ENCODE peak calls at places on chromosomes 4 and X, in seven cellular contexts. One of them, this sample, is unnamed. For H3K4me1, the result is how much of the 10 kb centered on the place peaks cover.

GRCh38 chr4:129355529-129355928 is 259.6 kb downstream of the C4orf33 start:
- DNase-seq in MM.1S: no peak
- DNase-seq in fibroblast of lung: peak
- DNase-seq in GM23338: no peak
- DNase-seq in hepatocyte: peak
- DNase-seq in HepG2: no peak
- DNase-seq in GM23248: peak
- DNase-seq in this sample: peak

GRCh38 chr4:112532267-112532666 is 16.3 kb upstream of the NEUROG2 start:
- DNase-seq in MM.1S: no peak
- DNase-seq in fibroblast of lung: no peak
- DNase-seq in GM23338: no peak
- DNase-seq in hepatocyte: no peak
- DNase-seq in HepG2: no peak
- DNase-seq in GM23248: peak
- DNase-seq in this sample: no peak

GRCh38 chrX:13398073-13398823 is 78.4 kb upstream of the ATXN3L start:
- DNase-seq in MM.1S: no peak
- DNase-seq in fibroblast of lung: peak
- DNase-seq in GM23338: peak
- DNase-seq in hepatocyte: peak
- DNase-seq in HepG2: peak
- DNase-seq in GM23248: peak
- DNase-seq in this sample: no peak

GRCh38 chrX:2176733-2177132 is 324.0 kb downstream of the DHRSX start:
- DNase-seq in MM.1S: no peak
- DNase-seq in fibroblast of lung: no peak
- DNase-seq in GM23338: no peak
- DNase-seq in hepatocyte: no peak
- DNase-seq in HepG2: peak
- DNase-seq in GM23248: no peak
- DNase-seq in this sample: no peak

GRCh38 chrX:21657318-21658151 is 595 bp downstream of the KLHL34 start:
- DNase-seq in MM.1S: no peak
- DNase-seq in fibroblast of lung: no peak
- DNase-seq in GM23338: peak
- DNase-seq in hepatocyte: no peak
- DNase-seq in HepG2: no peak
- DNase-seq in GM23248: no peak
- DNase-seq in this sample: no peak

GRCh38 chr4:46852839-46853238 is 56.2 kb downstream of the COX7B2 start:
- DNase-seq in MM.1S: no peak
- DNase-seq in fibroblast of lung: no peak
- DNase-seq in GM23338: no peak
- DNase-seq in hepatocyte: no peak
- DNase-seq in HepG2: no peak
- DNase-seq in GM23248: no peak
- DNase-seq in this sample: no peak

GRCh38 chr4:53015681-53016080 is 153.6 kb downstream of the RASL11B start:
- DNase-seq in MM.1S: no peak
- DNase-seq in fibroblast of lung: peak
- DNase-seq in GM23338: peak
- DNase-seq in hepatocyte: peak
- DNase-seq in HepG2: peak
- DNase-seq in GM23248: peak
- DNase-seq in this sample: peak

GRCh38 chr4:122827899-122828601 is 1.4 kb downstream of the FGF2 start:
- DNase-seq in MM.1S: peak
- DNase-seq in fibroblast of lung: peak
- DNase-seq in GM23338: peak
- DNase-seq in hepatocyte: peak
- DNase-seq in HepG2: peak
- DNase-seq in GM23248: peak
- DNase-seq in this sample: peak

GRCh38 chr4:7753271-7753670 is 186.4 kb downstream of the AFAP1 start:
- DNase-seq in MM.1S: peak
- DNase-seq in fibroblast of lung: no peak
- DNase-seq in GM23338: no peak
- DNase-seq in hepatocyte: no peak
- DNase-seq in HepG2: no peak
- DNase-seq in GM23248: no peak
- DNase-seq in this sample: no peak

GRCh38 chr4:12548678-12549077 is 935.5 kb downstream of the RAB28 start:
- DNase-seq in MM.1S: no peak
- DNase-seq in fibroblast of lung: no peak
- DNase-seq in GM23338: no peak
- DNase-seq in hepatocyte: no peak
- DNase-seq in HepG2: no peak
- DNase-seq in GM23248: no peak
- DNase-seq in this sample: no peak

GRCh38 chr4:9804918-9805317 is 23.5 kb downstream of the DRD5 start:
- DNase-seq in MM.1S: no peak
- DNase-seq in fibroblast of lung: no peak
- DNase-seq in GM23338: no peak
- DNase-seq in hepatocyte: no peak
- DNase-seq in HepG2: no peak
- DNase-seq in GM23248: peak
- DNase-seq in this sample: no peak
- H3K4me1 ChIP-seq in MM.1S: under half
- H3K4me1 ChIP-seq in fibroblast of lung: under half
- H3K4me1 ChIP-seq in GM23338: under half
- H3K4me1 ChIP-seq in hepatocyte: under half
- H3K4me1 ChIP-seq in HepG2: under half
- H3K4me1 ChIP-seq in GM23248: under half
- H3K4me1 ChIP-seq in this sample: under half

DNA sequence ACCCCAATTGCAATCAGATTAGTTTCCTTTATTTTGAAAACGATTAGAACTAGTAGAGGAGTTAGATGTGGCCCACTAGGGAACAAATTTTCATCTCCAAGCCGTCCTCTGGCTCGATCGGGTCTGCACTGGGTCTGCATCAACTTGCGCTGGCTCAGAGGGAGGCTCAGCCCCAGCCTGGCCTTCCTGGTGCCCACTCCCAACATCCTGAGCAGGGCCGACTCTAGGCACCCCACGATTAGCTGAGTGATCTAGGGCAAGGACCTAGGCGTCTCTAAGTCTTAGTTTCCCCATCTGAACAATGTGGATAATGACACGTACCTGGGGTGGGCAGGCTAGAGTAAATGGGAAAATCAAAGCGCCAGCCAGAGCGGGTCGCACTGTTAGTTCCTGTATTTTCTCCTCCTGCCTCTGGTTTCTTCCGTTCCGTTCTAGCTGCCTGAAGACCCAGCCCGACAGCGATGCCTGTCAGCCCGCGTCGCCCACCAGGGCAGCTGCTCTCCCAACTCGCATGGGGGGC is 7.7 kb upstream of the HAND2 start:
- DNase-seq in MM.1S: no peak
- DNase-seq in fibroblast of lung: no peak
- DNase-seq in GM23338: peak
- DNase-seq in hepatocyte: no peak
- DNase-seq in HepG2: no peak
- DNase-seq in GM23248: peak
- DNase-seq in this sample: no peak
- H3K4me3 ChIP-seq in MM.1S: no peak
- H3K4me3 ChIP-seq in fibroblast of lung: no peak
- H3K4me3 ChIP-seq in GM23338: peak
- H3K4me3 ChIP-seq in hepatocyte: peak
- H3K4me3 ChIP-seq in HepG2: no peak
- H3K4me3 ChIP-seq in GM23248: peak
- H3K4me3 ChIP-seq in this sample: peak

DNA sequence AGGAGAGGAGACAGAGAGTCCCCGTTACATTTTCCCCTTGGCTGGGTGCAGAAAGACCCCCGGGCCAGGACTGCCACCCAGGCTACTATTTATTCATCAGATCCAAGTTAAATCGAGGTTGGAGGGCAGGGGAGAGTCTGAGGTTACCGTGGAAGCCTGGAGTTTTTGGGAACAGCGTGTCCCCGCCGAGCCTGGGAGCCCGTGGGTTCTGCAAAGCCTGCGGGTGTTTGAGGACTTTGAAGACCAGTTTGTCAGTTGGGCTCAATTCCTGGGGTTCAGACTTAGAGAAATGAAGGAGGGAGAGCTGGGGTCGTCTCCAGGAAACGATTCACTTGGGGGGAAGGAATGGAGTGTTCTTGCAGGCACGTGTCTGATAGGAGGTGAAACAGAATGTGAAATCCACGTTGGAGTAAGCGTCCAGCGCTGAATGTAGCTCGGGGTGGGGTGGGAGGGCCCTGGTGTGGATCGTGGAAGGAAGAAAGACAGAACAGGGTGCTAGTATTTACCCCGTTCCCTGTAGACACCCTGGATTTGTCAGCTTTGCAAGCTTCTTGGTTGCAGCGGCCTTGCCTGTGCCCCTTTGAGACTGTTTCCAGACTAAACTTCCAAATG is 2.6 kb downstream of the SHOX start:
- DNase-seq in MM.1S: no peak
- DNase-seq in fibroblast of lung: no peak
- DNase-seq in GM23338: no peak
- DNase-seq in hepatocyte: no peak
- DNase-seq in HepG2: no peak
- DNase-seq in GM23248: no peak
- DNase-seq in this sample: peak
- TF ChIP-seq EZH2 in MM.1S: no peak
- TF ChIP-seq EZH2 in fibroblast of lung: no peak
- TF ChIP-seq EZH2 in GM23338: peak
- TF ChIP-seq EZH2 in hepatocyte: no peak
- TF ChIP-seq EZH2 in HepG2: no peak
- TF ChIP-seq EZH2 in GM23248: no peak
- TF ChIP-seq EZH2 in this sample: no peak

GRCh38 chr4:113637823-113638691 is 123.5 kb downstream of the CAMK2D start:
- DNase-seq in MM.1S: no peak
- DNase-seq in fibroblast of lung: no peak
- DNase-seq in GM23338: no peak
- DNase-seq in hepatocyte: no peak
- DNase-seq in HepG2: no peak
- DNase-seq in GM23248: no peak
- DNase-seq in this sample: peak
- H3K4me1 ChIP-seq in MM.1S: under half
- H3K4me1 ChIP-seq in fibroblast of lung: under half
- H3K4me1 ChIP-seq in GM23338: under half
- H3K4me1 ChIP-seq in hepatocyte: half or more
- H3K4me1 ChIP-seq in HepG2: half or more
- H3K4me1 ChIP-seq in GM23248: under half
- H3K4me1 ChIP-seq in this sample: under half

This sample was measured in neural progenitor cell.